ENCODE peak calls at places on chromosomes 12 and 14, in four cellular contexts. M is stomach, G is gastrocnemius medialis, U is tibial artery. S is an unnamed sample.

GRCh38 chr14:104872469-104873341 is 7.6 kb downstream of the CEP170B start:
- DNase-seq in M (peak), U (no peak), G (peak), S (peak)

GRCh38 chr12:6067152-6067916 is 57.1 kb downstream of the VWF start:
- DNase-seq in U (no peak), G (no peak), M (peak), S (peak)

GRCh38 chr12:106962291-106962690 is 6.6 kb downstream of the TMEM263 start:
- DNase-seq in G (no peak), U (no peak), M (no peak), S (no peak)

GRCh38 chr12:45122776-45123380 is 72.0 kb upstream of the DBX2 start:
- DNase-seq in G (no peak), U (no peak), M (no peak), S (peak)

GRCh38 chr12:14399871-14400270 is 34.4 kb downstream of the ATF7IP start:
- DNase-seq in U (no peak), M (no peak), G (no peak), S (peak)

GRCh38 chr12:106739815-106740552 is 34.5 kb upstream of the RIC8B start:
- DNase-seq in U (no peak), M (no peak), G (no peak), S (no peak)

GRCh38 chr12:100860611-100861010 is 66.0 kb downstream of the ANO4 start:
- DNase-seq in U (no peak), G (no peak), M (no peak), S (no peak)

GRCh38 chr12:55876110-55876509 is 33.4 kb upstream of the MMP19 start:
- DNase-seq in M (no peak), G (no peak), U (no peak), S (no peak)

GRCh38 chr12:111462134-111462821 is 56.6 kb downstream of the SH2B3 start:
- DNase-seq in M (no peak), U (no peak), G (no peak), S (no peak)

GRCh38 chr14:91870001-91870400 is 2.7 kb upstream of the TC2N start:
- DNase-seq in U (no peak), G (no peak), M (no peak), S (peak)

GRCh38 chr12:127083028-127083949 is 1183.7 kb upstream of the TMEM132C start:
- DNase-seq in U (no peak), G (no peak), M (no peak), S (peak)

GRCh38 chr14:77409131-77409533 is 14.2 kb downstream of the NOXRED1 start:
- DNase-seq in U (no peak), G (no peak), M (no peak), S (no peak)

GRCh38 chr12:69719336-69720316 is 19.0 kb upstream of the RAB3IP start:
- DNase-seq in G (peak), U (no peak), M (no peak), S (no peak)

GRCh38 chr12:103301642-103302620 is 193.8 kb downstream of the C12orf42 start:
- DNase-seq in U (no peak), M (no peak), G (no peak), S (no peak)

GRCh38 chr12:113333877-113334785 is 778 bp downstream of the SLC8B1 start:
- DNase-seq in M (peak), U (no peak), G (no peak), S (no peak)

GRCh38 chr12:42143401-42144173 is 1.1 kb downstream of the GXYLT1 start:
- DNase-seq in U (no peak), M (no peak), G (no peak), S (no peak)

GRCh38 chr14:80212025-80212402 is 710 bp upstream of the DIO2 start:
- DNase-seq in G (no peak), M (no peak), U (no peak), S (peak)

GRCh38 chr12:13179159-13180074 is 17.1 kb upstream of the EMP1 start:
- DNase-seq in G (peak), U (no peak), M (peak), S (peak)

GRCh38 chr12:88600272-88600671 is 20.0 kb upstream of the KITLG start:
- DNase-seq in G (no peak), M (no peak), U (no peak), S (peak)

GRCh38 chr12:7959278-7960063 is 23.5 kb upstream of the SLC2A3 start:
- DNase-seq in G (no peak), U (no peak), M (no peak), S (peak)

GRCh38 chr12:93426406-93426805 is 15.3 kb downstream of the UBE2N start:
- DNase-seq in M (no peak), U (no peak), G (no peak), S (no peak)

DNA sequence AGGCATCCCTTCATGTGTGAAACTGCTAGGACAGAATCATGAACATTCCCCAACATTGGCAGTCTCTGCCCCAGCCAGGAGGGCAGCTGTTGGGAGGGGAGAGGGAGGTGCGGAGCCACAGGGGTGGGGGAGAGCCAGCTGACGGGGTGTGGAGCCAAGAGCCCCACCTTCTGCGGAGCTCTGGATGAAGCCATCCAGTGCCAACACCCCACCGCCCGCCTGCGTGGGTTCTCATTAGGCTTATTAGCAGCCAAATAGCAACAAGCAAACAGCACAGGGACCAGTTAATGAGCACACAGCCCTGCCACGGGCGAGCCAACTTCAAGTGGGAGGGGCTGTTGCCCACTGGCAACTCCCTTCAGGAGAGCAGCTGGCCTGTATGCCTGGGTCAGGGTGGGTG is 12.1 kb downstream of the LTBP2 start:
- DNase-seq in U (no peak), M (no peak), G (no peak), S (no peak)
- H3K27ac ChIP-seq in U (peak), M (peak), G (peak), S (peak)

DNA sequence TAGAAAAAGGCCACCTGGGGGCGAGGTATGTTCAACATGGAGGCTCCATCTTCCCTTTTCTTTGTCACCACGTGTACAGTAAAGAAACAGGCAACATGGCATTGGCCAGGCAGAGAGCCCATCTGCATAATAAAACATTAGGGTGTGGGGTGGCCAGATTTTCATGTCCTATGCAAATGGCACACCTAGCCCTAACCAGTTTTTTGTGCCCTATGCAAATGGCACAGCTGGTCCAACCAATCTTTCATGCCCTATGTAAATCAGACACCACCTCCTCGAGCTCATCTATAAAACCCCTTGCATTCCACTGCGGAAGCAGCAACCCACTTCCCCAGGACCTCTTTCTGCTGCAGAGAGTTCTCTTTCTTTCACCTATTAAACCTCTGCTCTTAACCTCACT is 149.1 kb upstream of the RGS6 start:
- DNase-seq in U (no peak), M (no peak), G (no peak), S (no peak)
- TF ChIP-seq CTCF in U (no peak), M (no peak), G (no peak), S (no peak)

DNA sequence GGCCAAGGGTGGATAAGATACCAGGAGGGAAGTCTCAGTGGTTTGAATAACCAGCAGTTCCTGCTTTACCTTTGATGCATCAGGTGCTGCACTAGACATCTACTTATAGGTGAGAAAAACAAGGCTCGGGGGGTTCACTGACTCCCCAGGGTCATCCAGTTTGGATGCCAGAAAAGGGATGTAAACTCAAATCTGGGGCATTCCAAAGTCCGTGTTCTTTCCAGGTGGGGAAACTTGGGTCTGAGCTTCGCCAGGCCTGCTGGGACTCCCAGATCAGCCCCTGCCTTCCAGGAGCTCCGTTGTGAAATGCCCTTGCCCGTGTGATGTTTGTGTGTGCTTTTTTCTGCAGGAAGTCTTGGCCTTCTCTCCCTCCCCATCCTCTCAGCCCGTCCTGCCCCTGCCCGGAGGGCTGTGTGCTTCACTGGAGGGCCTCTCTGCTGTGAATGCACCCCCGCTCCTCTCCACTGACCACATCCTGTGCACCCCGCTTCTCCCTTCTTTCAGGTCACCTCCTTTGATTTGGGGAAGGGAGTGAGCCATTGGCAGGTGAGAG is 42.1 kb downstream of the TSPAN9 start:
- DNase-seq in U (no peak), G (no peak), M (no peak), S (no peak)
- H3K27ac ChIP-seq in U (peak), G (peak), M (peak), S (peak)

GRCh38 chr12:58087428-58088117 is 146.2 kb downstream of the ATP23 start:
- DNase-seq in M (no peak), U (no peak), G (no peak), S (no peak)

GRCh38 chr12:58086930-58087329 is 145.6 kb downstream of the ATP23 start:
- DNase-seq in U (no peak), M (no peak), G (no peak), S (no peak)

GRCh38 chr12:58081488-58081887 is 140.1 kb downstream of the ATP23 start:
- DNase-seq in G (no peak), U (no peak), M (no peak), S (no peak)

GRCh38 chr12:58082996-58083395 is 141.6 kb downstream of the ATP23 start:
- DNase-seq in G (no peak), M (no peak), U (no peak), S (no peak)

DNA sequence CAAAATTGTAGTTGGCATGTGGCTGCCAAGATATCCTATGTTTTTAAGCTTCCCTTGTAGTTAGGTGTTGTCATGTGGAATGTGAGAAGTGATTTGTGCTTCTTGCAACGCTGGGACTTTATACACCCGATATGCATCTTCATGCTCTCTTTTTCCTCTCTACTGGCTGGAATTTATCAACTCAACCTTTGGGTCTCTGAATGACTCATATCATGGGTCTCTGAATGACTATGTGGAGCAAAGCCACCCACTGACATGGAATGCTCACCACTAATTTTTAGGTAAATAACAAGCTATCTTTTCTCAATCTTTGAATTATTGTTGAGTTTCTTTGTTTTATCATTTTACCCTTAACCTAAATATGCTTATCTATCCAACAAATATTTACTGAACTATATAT is 144.6 kb downstream of the ATP23 start:
- DNase-seq in G (no peak), M (no peak), U (no peak), S (no peak)
- TF ChIP-seq CTCF in G (no peak), M (no peak), U (no peak), S (no peak)

DNA sequence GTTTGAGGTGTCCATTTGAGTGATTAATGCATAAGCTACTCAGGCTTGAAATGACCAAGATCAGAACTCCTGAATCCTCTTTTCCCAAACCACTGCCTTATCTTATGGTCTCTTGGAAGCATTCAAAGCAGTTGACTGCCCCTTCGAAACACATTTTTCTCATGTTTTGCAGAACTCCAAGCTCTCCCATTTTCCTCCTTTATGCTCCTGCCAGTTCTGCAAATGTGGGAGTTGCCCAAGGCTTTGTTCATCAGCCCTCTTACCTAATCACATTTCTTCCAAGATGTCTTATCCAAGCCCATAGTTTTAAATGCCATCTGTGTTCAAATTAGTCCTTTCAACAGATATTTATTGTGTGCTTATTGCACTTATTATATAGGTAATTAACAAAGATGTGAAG is 1.8 kb upstream of the DNAAF2 start:
- DNase-seq in U (no peak), M (no peak), G (no peak), S (no peak)
- H3K27ac ChIP-seq in U (no peak), M (no peak), G (peak), S (no peak)

GRCh38 chr12:47079365-47079893 is at the start of gene PCED1B:
- DNase-seq in M (peak), G (peak), U (peak), S (peak)
- TF ChIP-seq CTCF in M (no peak), G (no peak), U (peak), S (peak)

GRCh38 chr14:102278631-102278935 is 26.4 kb downstream of the MOK start:
- DNase-seq in M (no peak), U (no peak), G (no peak), S (no peak)

GRCh38 chr14:102279282-102279681 is 25.7 kb downstream of the MOK start:
- DNase-seq in G (no peak), M (no peak), U (no peak), S (no peak)

GRCh38 chr14:102277874-102278630 is 26.9 kb downstream of the MOK start:
- DNase-seq in U (no peak), M (no peak), G (no peak), S (no peak)

GRCh38 chr14:102280376-102280962 is 24.5 kb downstream of the MOK start:
- DNase-seq in G (no peak), U (no peak), M (no peak), S (peak)

GRCh38 chr14:102279688-102280348 is 25.1 kb downstream of the MOK start:
- DNase-seq in U (no peak), M (no peak), G (no peak), S (peak)
- H3K27ac ChIP-seq in U (no peak), M (peak), G (no peak), S (peak)

DNA sequence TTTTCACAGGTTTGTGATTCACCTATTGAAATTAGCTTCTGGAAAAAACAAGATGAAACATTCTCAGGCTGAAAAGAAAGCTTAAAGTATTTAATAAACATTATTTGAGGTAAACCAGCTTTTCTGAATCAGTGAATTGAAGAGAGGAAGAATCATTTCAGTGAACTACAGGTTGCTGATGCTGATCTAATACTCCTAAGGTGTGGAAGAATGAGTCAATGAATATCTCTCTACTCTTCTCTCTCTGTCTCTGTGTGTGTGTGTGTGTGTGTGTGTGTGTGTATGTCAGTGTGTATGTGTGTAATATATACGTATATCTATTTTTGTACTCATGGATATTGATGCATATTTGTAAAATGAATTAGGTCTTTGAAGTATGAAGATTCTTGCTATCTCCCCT is 312.2 kb downstream of the SSPN start:
- DNase-seq in U (no peak), M (no peak), G (no peak), S (no peak)
- TF ChIP-seq CTCF in U (no peak), M (no peak), G (no peak), S (no peak)

S was measured in RWPE1.